ENCODE peak calls at places on chromosomes 12 and 14, in four cellular contexts. One of them, this sample, is unnamed.

GRCh38 chr14:58746701-58747100 is 108.9 kb downstream of the DACT1 start:
- DNase-seq in activated B cell treated with CpG ODN at 0.5 μM for 24 hours: no peak
- DNase-seq in endothelial cell of umbilical vein: no peak
- DNase-seq in endothelial cell: no peak
- DNase-seq in this sample: no peak

GRCh38 chr12:83960767-83961166 is 951.8 kb downstream of the SLC6A15 start:
- DNase-seq in activated B cell treated with CpG ODN at 0.5 μM for 24 hours: no peak
- DNase-seq in endothelial cell of umbilical vein: no peak
- DNase-seq in endothelial cell: no peak
- DNase-seq in this sample: no peak

GRCh38 chr12:12357697-12358476 is 1.0 kb downstream of the BORCS5 start:
- DNase-seq in activated B cell treated with CpG ODN at 0.5 μM for 24 hours: no peak
- DNase-seq in endothelial cell of umbilical vein: peak
- DNase-seq in endothelial cell: no peak
- DNase-seq in this sample: no peak

GRCh38 chr12:45687081-45688015 is 42.2 kb upstream of the ARID2 start:
- DNase-seq in activated B cell treated with CpG ODN at 0.5 μM for 24 hours: no peak
- DNase-seq in endothelial cell of umbilical vein: no peak
- DNase-seq in endothelial cell: no peak
- DNase-seq in this sample: no peak

GRCh38 chr12:103957865-103958388 is 7.7 kb upstream of the TDG start:
- DNase-seq in activated B cell treated with CpG ODN at 0.5 μM for 24 hours: no peak
- DNase-seq in endothelial cell of umbilical vein: no peak
- DNase-seq in endothelial cell: no peak
- DNase-seq in this sample: no peak

GRCh38 chr12:71509705-71510104 is 70.1 kb downstream of the LGR5 start:
- DNase-seq in activated B cell treated with CpG ODN at 0.5 μM for 24 hours: no peak
- DNase-seq in endothelial cell of umbilical vein: no peak
- DNase-seq in endothelial cell: no peak
- DNase-seq in this sample: no peak

GRCh38 chr14:74647834-74648361 is 35.9 kb upstream of the LTBP2 start:
- DNase-seq in activated B cell treated with CpG ODN at 0.5 μM for 24 hours: no peak
- DNase-seq in endothelial cell of umbilical vein: peak
- DNase-seq in endothelial cell: no peak
- DNase-seq in this sample: no peak

GRCh38 chr14:102804858-102805257 is 27.6 kb downstream of the TRAF3 start:
- DNase-seq in activated B cell treated with CpG ODN at 0.5 μM for 24 hours: no peak
- DNase-seq in endothelial cell of umbilical vein: no peak
- DNase-seq in endothelial cell: no peak
- DNase-seq in this sample: no peak

GRCh38 chr12:53300187-53300586 is 692 bp downstream of the MYG1 start:
- DNase-seq in activated B cell treated with CpG ODN at 0.5 μM for 24 hours: no peak
- DNase-seq in endothelial cell of umbilical vein: peak
- DNase-seq in endothelial cell: no peak
- DNase-seq in this sample: no peak

GRCh38 chr12:2999265-2999841 is 40.2 kb downstream of the TEAD4 start:
- DNase-seq in activated B cell treated with CpG ODN at 0.5 μM for 24 hours: no peak
- DNase-seq in endothelial cell of umbilical vein: no peak
- DNase-seq in endothelial cell: no peak
- DNase-seq in this sample: peak

DNA sequence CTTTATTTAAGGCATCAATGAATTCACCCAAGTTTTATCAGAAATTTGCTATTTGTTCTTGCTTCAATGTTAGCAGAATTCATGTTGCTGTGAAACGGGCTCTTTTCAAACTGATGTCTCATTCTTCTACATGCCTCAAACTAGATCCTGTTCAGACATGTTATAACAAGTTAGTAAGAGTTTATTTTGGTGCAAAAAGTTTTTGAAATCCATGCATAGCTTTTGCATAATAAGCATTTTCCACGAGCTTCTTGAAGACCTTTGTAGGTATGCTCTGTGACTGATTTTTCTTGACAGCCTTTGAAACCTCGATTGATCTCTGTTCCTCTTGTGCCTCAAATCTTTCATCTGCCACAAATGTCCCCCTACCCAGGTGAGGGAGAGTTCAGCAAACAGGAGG is 275.2 kb downstream of the FOXN3 start:
- DNase-seq in activated B cell treated with CpG ODN at 0.5 μM for 24 hours: no peak
- DNase-seq in endothelial cell of umbilical vein: no peak
- DNase-seq in endothelial cell: no peak
- DNase-seq in this sample: no peak
- TF ChIP-seq CTCF in activated B cell treated with CpG ODN at 0.5 μM for 24 hours: no peak
- TF ChIP-seq CTCF in endothelial cell of umbilical vein: no peak
- TF ChIP-seq CTCF in endothelial cell: no peak
- TF ChIP-seq CTCF in this sample: no peak

GRCh38 chr12:102814691-102815367 is 102.2 kb downstream of the PAH start:
- DNase-seq in activated B cell treated with CpG ODN at 0.5 μM for 24 hours: no peak
- DNase-seq in endothelial cell of umbilical vein: no peak
- DNase-seq in endothelial cell: no peak
- DNase-seq in this sample: no peak

GRCh38 chr12:102811125-102811737 is 105.8 kb downstream of the PAH start:
- DNase-seq in activated B cell treated with CpG ODN at 0.5 μM for 24 hours: no peak
- DNase-seq in endothelial cell of umbilical vein: peak
- DNase-seq in endothelial cell: peak
- DNase-seq in this sample: peak

GRCh38 chr12:102821149-102821548 is 95.9 kb downstream of the PAH start:
- DNase-seq in activated B cell treated with CpG ODN at 0.5 μM for 24 hours: no peak
- DNase-seq in endothelial cell of umbilical vein: no peak
- DNase-seq in endothelial cell: no peak
- DNase-seq in this sample: no peak

DNA sequence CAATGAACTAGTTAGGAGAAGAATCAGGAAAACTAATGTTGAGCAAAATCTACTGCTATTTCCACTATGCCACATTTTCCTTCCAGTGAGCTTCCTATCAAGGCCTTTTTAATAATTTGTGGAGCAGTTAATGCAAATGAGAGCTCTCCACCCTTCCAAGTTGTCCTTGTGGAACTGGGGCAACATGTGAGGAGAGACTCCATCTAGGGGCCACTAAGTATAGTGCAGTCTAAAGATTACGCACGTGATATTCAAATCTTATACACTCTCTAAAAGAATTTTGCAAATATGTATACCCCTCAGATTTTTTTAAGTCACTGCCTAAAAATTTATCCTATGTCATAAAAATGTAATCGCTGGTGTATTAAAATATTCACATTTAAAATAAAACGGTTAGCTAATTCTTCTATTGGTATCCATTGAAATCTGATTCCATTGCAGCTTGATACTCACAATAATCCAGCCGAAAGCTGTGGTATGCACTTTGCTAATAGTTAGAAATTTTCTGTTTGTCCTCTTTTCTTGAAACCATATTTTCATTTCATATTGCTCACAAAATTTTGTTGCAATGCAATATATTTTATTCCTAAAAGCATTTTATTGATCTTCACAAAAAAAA is 100.1 kb downstream of the PAH start:
- DNase-seq in activated B cell treated with CpG ODN at 0.5 μM for 24 hours: no peak
- DNase-seq in endothelial cell of umbilical vein: peak
- DNase-seq in endothelial cell: no peak
- DNase-seq in this sample: no peak
- TF ChIP-seq CTCF in activated B cell treated with CpG ODN at 0.5 μM for 24 hours: no peak
- TF ChIP-seq CTCF in endothelial cell of umbilical vein: peak
- TF ChIP-seq CTCF in endothelial cell: peak
- TF ChIP-seq CTCF in this sample: peak

DNA sequence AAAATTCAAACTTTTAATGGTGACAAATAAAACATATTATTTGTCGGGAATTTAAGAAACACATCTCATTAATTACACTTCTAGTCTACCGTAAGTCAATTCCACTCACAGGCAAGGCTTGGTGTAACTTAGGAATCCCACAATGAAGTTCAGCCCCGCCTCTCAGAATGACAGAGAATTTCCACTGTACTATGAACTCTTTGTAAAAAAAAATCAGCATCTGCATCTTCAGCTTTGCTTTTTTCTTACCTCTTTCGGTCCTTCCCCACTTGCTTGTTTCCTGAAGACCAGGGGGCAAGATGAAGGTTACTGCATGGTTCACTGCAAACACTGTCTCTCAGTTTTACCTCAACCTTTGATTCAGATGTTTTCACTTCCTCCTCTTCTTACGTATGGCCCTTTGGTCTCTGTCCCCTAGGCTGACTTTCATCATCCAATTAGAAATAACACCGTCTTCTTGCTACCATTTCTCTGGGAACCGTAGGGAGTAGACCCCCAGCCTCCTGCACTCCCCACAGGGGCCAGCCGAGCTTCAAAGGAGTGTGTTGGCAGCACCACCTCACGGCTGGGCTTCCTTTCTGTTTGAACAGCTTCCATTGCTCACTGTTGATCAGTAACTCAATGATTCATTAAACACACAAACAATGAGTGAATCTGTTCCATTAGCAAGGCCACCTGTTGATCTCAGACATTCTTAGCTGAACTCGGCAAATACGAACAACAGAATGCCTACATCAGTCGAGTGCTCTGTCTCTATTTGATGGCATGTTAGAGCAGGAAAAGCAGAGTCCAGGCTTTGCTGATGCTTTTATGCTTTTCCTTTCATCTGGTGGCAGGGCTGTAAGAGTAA is 343.0 kb downstream of the BMP4 start:
- DNase-seq in activated B cell treated with CpG ODN at 0.5 μM for 24 hours: peak
- DNase-seq in endothelial cell of umbilical vein: peak
- DNase-seq in endothelial cell: no peak
- DNase-seq in this sample: no peak
- TF ChIP-seq CTCF in activated B cell treated with CpG ODN at 0.5 μM for 24 hours: no peak
- TF ChIP-seq CTCF in endothelial cell of umbilical vein: no peak
- TF ChIP-seq CTCF in endothelial cell: no peak
- TF ChIP-seq CTCF in this sample: no peak

DNA sequence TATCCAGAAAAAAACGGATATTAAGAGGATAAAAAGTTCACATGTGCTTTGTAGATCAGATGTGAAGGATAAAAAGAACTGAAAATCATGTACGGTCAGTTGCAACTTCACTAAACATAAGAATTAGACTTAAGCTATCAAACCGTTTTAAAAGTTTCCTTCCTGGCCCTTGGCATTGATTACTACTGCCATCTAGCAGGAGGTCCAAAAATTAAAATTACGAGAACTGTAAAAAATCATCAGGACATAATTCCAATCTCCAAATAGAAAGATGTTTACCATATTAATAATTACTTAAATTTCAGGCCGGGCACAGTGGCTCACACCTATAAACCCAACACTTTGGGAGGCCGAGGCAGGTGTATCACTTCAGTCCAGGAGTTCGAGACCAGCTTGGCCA is 7.9 kb downstream of the WDR89 start:
- DNase-seq in activated B cell treated with CpG ODN at 0.5 μM for 24 hours: no peak
- DNase-seq in endothelial cell of umbilical vein: peak
- DNase-seq in endothelial cell: no peak
- DNase-seq in this sample: no peak
- TF ChIP-seq CTCF in activated B cell treated with CpG ODN at 0.5 μM for 24 hours: no peak
- TF ChIP-seq CTCF in endothelial cell of umbilical vein: no peak
- TF ChIP-seq CTCF in endothelial cell: no peak
- TF ChIP-seq CTCF in this sample: no peak

DNA sequence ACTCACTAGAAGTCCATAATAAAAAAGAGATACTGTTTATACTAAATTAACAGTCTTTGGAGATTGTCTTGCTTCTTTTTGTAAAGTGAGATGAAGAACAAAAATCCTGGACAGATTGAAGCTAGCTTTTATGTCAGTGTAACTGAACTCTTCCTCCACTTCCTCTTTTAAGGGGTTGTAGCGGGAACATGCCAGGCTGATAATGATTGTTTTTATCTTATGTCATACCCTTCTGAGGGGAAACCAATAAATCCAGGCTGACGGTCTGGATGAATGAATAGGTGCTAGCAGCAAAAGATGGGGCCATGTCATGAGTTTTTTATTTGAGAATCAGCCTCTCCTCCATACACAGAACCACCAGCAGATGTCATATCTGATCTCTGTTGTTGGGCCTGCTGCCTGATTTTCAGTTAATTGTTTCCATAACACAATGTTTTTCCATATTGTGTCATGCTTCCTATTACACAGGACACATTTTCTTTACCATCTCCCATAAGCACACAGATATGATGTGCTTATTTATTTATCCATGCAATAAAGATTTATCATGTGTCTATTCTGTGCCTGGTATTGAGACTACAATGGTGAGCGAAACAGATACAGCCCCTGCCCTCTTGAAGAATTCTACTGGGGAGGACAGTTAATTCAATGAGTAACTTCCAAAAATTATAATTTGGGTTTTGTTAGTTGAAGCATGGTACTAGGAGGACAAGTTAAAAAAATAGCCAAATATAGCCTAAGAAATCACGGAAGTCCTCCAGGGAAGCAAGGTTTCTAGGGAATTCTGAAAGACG is 33.5 kb upstream of the CRY1 start:
- DNase-seq in activated B cell treated with CpG ODN at 0.5 μM for 24 hours: no peak
- DNase-seq in endothelial cell of umbilical vein: peak
- DNase-seq in endothelial cell: no peak
- DNase-seq in this sample: no peak
- TF ChIP-seq CTCF in activated B cell treated with CpG ODN at 0.5 μM for 24 hours: no peak
- TF ChIP-seq CTCF in endothelial cell of umbilical vein: peak
- TF ChIP-seq CTCF in endothelial cell: no peak
- TF ChIP-seq CTCF in this sample: no peak

GRCh38 chr14:82113710-82114109 is 580.1 kb upstream of the SEL1L start:
- DNase-seq in activated B cell treated with CpG ODN at 0.5 μM for 24 hours: no peak
- DNase-seq in endothelial cell of umbilical vein: no peak
- DNase-seq in endothelial cell: no peak
- DNase-seq in this sample: no peak
- TF ChIP-seq CTCF in activated B cell treated with CpG ODN at 0.5 μM for 24 hours: no peak
- TF ChIP-seq CTCF in endothelial cell of umbilical vein: no peak
- TF ChIP-seq CTCF in endothelial cell: no peak
- TF ChIP-seq CTCF in this sample: no peak

DNA sequence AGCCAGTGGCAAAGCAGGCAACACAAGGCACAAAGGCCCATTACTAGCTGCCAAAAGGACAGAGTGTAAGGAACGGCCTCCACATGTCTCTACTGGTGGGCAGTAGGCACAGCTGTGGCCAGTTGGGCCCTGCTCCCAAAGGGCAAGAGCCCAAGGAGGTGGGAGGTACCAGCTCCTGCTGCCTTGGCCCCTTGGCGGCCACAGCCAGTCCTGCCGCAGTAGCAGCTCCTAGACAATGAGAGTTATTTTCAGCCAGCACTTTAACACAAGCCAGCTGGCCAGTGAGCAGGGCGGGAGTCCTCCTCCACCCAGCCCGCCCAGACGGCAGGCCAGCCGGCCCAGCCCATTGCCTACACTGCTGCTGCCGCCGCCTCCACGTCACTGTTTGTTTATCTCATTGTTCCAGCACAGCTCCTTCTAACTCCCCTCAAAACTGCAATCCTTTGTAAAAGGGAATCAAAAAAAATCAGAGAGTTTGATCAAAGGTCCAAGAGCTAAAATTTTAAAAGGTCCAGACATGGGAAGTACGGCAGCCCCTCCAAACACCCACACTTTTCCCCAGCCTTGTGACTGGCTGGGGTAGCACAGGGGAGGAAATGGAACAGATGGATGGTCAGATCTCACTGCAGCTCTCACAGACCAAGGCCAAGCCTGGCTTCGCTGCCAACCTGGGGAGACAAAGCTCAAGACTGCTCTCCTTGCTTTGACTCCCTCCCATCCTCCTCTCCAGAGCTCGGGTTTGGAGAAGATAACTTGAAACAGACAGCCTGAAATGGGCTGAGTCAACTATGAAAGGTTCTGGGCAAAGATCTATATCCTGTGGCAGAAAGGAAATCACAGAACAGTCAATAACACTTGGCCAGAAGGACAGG is 33.5 kb downstream of the FMNL3 start:
- DNase-seq in activated B cell treated with CpG ODN at 0.5 μM for 24 hours: no peak
- DNase-seq in endothelial cell of umbilical vein: peak
- DNase-seq in endothelial cell: peak
- DNase-seq in this sample: peak
- TF ChIP-seq CTCF in activated B cell treated with CpG ODN at 0.5 μM for 24 hours: no peak
- TF ChIP-seq CTCF in endothelial cell of umbilical vein: peak
- TF ChIP-seq CTCF in endothelial cell: no peak
- TF ChIP-seq CTCF in this sample: peak

GRCh38 chr14:100827751-100828447 is 2.0 kb downstream of the MEG3 start:
- DNase-seq in activated B cell treated with CpG ODN at 0.5 μM for 24 hours: no peak
- DNase-seq in endothelial cell of umbilical vein: peak
- DNase-seq in endothelial cell: no peak
- DNase-seq in this sample: no peak
- TF ChIP-seq CTCF in activated B cell treated with CpG ODN at 0.5 μM for 24 hours: no peak
- TF ChIP-seq CTCF in endothelial cell of umbilical vein: peak
- TF ChIP-seq CTCF in endothelial cell: no peak
- TF ChIP-seq CTCF in this sample: no peak